ENCODE peak calls at places on chromosomes 3 and 15, in eight cellular contexts. Y, C, P, W, A, B, O and S are unnamed samples.

GRCh38 chr3:170054204-170054603 is 16.4 kb downstream of the GPR160 start:
- DNase-seq in O (peak; percentile 23), C (no peak), P (no peak), A (no peak), Y (no peak), B (no peak), W (no peak), S (no peak)

GRCh38 chr3:58066842-58067241 is 58.6 kb downstream of the FLNB start:
- DNase-seq in W (no peak), A (no peak), B (peak; percentile 72), P (no peak), O (no peak), Y (no peak), C (no peak), S (no peak)

GRCh38 chr3:173584834-173585831 is 187.6 kb downstream of the NLGN1 start:
- DNase-seq in A (no peak), W (no peak), O (no peak), P (peak; percentile 25), C (peak; percentile 72), B (peak; percentile 57), Y (no peak), S (no peak)

GRCh38 chr3:138265745-138266144 is 63.9 kb downstream of the NME9 start:
- DNase-seq in W (no peak), Y (no peak), B (no peak), A (no peak), C (no peak), O (no peak), P (no peak), S (no peak)

GRCh38 chr3:53581671-53582070 is 87.3 kb downstream of the CACNA1D start:
- DNase-seq in Y (no peak), O (peak; percentile 34), P (no peak), B (peak; percentile 1), C (no peak), A (no peak), W (peak; percentile 71), S (no peak)

GRCh38 chr15:60853077-60853476 is 374.1 kb upstream of the ICE2 start:
- DNase-seq in W (no peak), O (no peak), B (no peak), Y (no peak), A (no peak), C (no peak), P (no peak), S (no peak)

GRCh38 chr15:59349715-59350420 is 22.8 kb downstream of the MYO1E start:
- DNase-seq in Y (no peak), P (no peak), B (peak; percentile 94), C (no peak), W (peak; percentile 97), A (peak; percentile 27), O (no peak), S (no peak)

GRCh38 chr15:70704166-70704565 is 59.2 kb downstream of the UACA start:
- DNase-seq in O (no peak), B (no peak), Y (no peak), A (no peak), C (no peak), P (no peak), W (no peak), S (no peak)

GRCh38 chr3:112132975-112133448 is at the start of gene GCSAM:
- DNase-seq in W (peak; percentile 81), B (no peak), A (peak; percentile 25), O (no peak), P (peak; percentile 35), Y (no peak), C (no peak), S (peak; percentile 71)

GRCh38 chr3:190699784-190700183 is 162.7 kb downstream of the GMNC start:
- DNase-seq in B (no peak), O (no peak), W (no peak), A (no peak), P (no peak), C (no peak), Y (no peak), S (no peak)

GRCh38 chr3:101253429-101253828 is 66.9 kb downstream of the IMPG2 start:
- DNase-seq in P (no peak), A (no peak), O (no peak), B (no peak), W (no peak), Y (no peak), C (no peak), S (no peak)

GRCh38 chr3:9739181-9739580 is 7.6 kb downstream of the BRPF1 start:
- DNase-seq in B (no peak), P (no peak), C (no peak), Y (no peak), W (no peak), O (no peak), A (no peak), S (no peak)

GRCh38 chr3:110686691-110687090 is 384.9 kb upstream of the NECTIN3 start:
- DNase-seq in O (no peak), Y (no peak), W (no peak), A (no peak), P (no peak), C (no peak), B (peak; percentile 20), S (no peak)

GRCh38 chr3:28598165-28598564 is 249.5 kb upstream of the AZI2 start:
- DNase-seq in Y (no peak), B (no peak), A (no peak), O (no peak), W (peak; percentile 36), P (no peak), C (no peak), S (no peak)

GRCh38 chr3:9883676-9884554 is 3.9 kb upstream of the CIDEC start:
- DNase-seq in A (no peak), O (no peak), Y (no peak), C (no peak), B (peak; percentile 27), P (no peak), W (no peak), S (no peak)

GRCh38 chr15:68957686-68958085 is 27.4 kb downstream of the SPESP1 start:
- DNase-seq in W (no peak), A (no peak), P (no peak), Y (no peak), O (no peak), B (no peak), C (peak; percentile 33), S (no peak)

GRCh38 chr3:101803152-101803782 is 24.3 kb downstream of the NXPE3 start:
- DNase-seq in W (peak; percentile 50), B (peak; percentile 79), A (no peak), Y (peak; percentile 42), O (peak; percentile 46), C (peak; percentile 88), P (no peak), S (peak; percentile 37)

GRCh38 chr3:9218514-9218846 is 31.0 kb downstream of the SRGAP3 start:
- DNase-seq in P (no peak), C (no peak), O (no peak), A (no peak), B (no peak), Y (no peak), W (no peak), S (no peak)

GRCh38 chr15:59632714-59633113 is 21.1 kb downstream of the GCNT3 start:
- DNase-seq in O (no peak), B (no peak), A (no peak), C (peak; percentile 58), Y (no peak), P (no peak), W (no peak), S (no peak)

GRCh38 chr3:11556851-11557644 is 86.7 kb downstream of the VGLL4 start:
- DNase-seq in A (no peak), O (no peak), B (peak; percentile 88), Y (no peak), P (peak; percentile 62), W (no peak), C (no peak), S (no peak)

GRCh38 chr3:195005759-195006555 is 265.0 kb downstream of the XXYLT1 start:
- DNase-seq in B (no peak), C (no peak), W (no peak), O (no peak), P (no peak), A (no peak), Y (no peak), S (no peak)
- H3K27me3 ChIP-seq in B (peaks cover 78% of the 10 kb centered on the region), C (no peaks in the 10 kb centered on the region), W (peaks cover 3% of the 10 kb centered on the region), O (peaks cover 6% of the 10 kb centered on the region), P (no peaks in the 10 kb centered on the region), A (no peaks in the 10 kb centered on the region), Y (no peaks in the 10 kb centered on the region), S (no peaks in the 10 kb centered on the region)

GRCh38 chr3:177358085-177358967 is 161.0 kb upstream of the TBL1XR1 start:
- DNase-seq in W (peak; percentile 81), C (peak; percentile 68), P (peak; percentile 71), A (peak; percentile 59), Y (peak; percentile 56), B (peak; percentile 56), O (no peak), S (peak; percentile 66)
- H3K4me3 ChIP-seq in W (no peak overlapping the region), C (no peak overlapping the region), P (peak overlapping the region; percentile 62), A (peak overlapping the region; percentile 59), Y (no peak overlapping the region), B (no peak overlapping the region), O (no peak overlapping the region), S (no peak overlapping the region)

GRCh38 chr15:55619783-55620182 is 31.6 kb upstream of the PYGO1 start:
- DNase-seq in O (no peak), B (no peak), P (no peak), Y (no peak), A (no peak), C (no peak), W (no peak), S (no peak)

GRCh38 chr15:55615445-55615844 is 27.3 kb upstream of the PYGO1 start:
- DNase-seq in C (no peak), O (no peak), A (no peak), B (no peak), W (no peak), Y (no peak), P (no peak), S (no peak)

GRCh38 chr15:55618396-55618795 is 30.3 kb upstream of the PYGO1 start:
- DNase-seq in Y (no peak), P (no peak), W (no peak), A (no peak), B (no peak), O (no peak), C (no peak), S (no peak)
- H3K4me1 ChIP-seq in Y (no peaks in the 10 kb centered on the region), P (no peaks in the 10 kb centered on the region), W (no peaks in the 10 kb centered on the region), A (no peaks in the 10 kb centered on the region), B (no peaks in the 10 kb centered on the region), O (no peaks in the 10 kb centered on the region), C (no peaks in the 10 kb centered on the region), S (no peaks in the 10 kb centered on the region)

DNA sequence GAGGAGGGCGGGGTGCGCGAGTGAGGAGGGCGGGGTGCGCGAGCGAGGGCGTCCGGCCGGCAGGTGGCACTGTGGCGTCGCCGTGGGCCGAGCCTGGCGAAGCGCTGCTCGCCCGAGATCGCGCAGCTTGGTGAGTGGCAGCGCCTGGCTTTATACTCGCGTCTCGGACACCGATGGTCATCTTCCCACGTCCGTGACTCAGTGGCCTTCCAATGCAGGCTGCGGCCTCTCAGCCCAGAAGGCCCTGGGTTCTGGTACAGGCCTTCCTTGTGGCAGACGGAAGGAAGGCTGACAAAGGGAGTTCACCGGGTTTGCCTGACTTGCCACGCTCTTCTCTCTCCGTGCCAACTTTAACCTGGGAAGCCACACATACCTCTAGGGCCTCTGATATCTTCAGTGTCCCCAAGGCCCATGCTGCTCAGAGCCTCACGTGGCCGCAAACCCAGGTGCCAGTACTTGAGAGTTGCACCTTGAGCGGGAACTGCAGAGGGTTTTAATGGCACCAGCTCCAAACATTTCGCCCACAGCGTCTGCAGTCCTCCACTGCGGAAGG is 195.3 kb upstream of the LYSMD4 start:
- DNase-seq in P (peak; percentile 87), C (peak; percentile 82), O (no peak), Y (peak; percentile 86), W (peak; percentile 65), B (peak; percentile 66), A (peak; percentile 24), S (peak; percentile 79)
- H3K27me3 ChIP-seq in P (peaks cover 2% of the 10 kb centered on the region), C (peaks cover 50% of the 10 kb centered on the region), O (no peaks in the 10 kb centered on the region), Y (no peaks in the 10 kb centered on the region), W (no peaks in the 10 kb centered on the region), B (peaks cover 3% of the 10 kb centered on the region), A (no peaks in the 10 kb centered on the region), S (no peaks in the 10 kb centered on the region)

GRCh38 chr3:46091046-46091445 is 63.8 kb upstream of the XCR1 start:
- DNase-seq in W (no peak), O (no peak), B (no peak), P (no peak), A (no peak), Y (no peak), C (no peak), S (no peak)
- H3K4me3 ChIP-seq in W (no peak overlapping the region), O (no peak overlapping the region), B (no peak overlapping the region), P (no peak overlapping the region), A (no peak overlapping the region), Y (no peak overlapping the region), C (no peak overlapping the region), S (no peak overlapping the region)